ENCODE peak calls at places on chromosomes 5 and 9, in eight cellular contexts. X is fibroblast of villous mesenchyme; D is AG20443; E is head of caudate nucleus; S is T-cell; T is SHP77; R is anterior cingulate cortex; B is CD8-positive, alpha-beta memory T cell. N is an unnamed sample.

GRCh38 chr5:35373196-35373696 is 143.0 kb upstream of the PRLR start:
- DNase-seq in D (no peak), E (no peak), R (no peak), X (no peak), S (no peak), B (no peak), T (no peak), N (no peak)

GRCh38 chr9:16039103-16039987 is 486.5 kb downstream of the CCDC171 start:
- DNase-seq in D (no peak), E (peak), X (peak), S (no peak), B (no peak), T (no peak), R (peak), N (no peak)

GRCh38 chr9:89522261-89522978 is 24.5 kb upstream of the SEMA4D start:
- DNase-seq in B (peak), T (no peak), X (peak), E (no peak), D (no peak), R (no peak), S (peak), N (peak)

GRCh38 chr5:144187699-144188294 is 17.1 kb downstream of the KCTD16 start:
- DNase-seq in E (no peak), B (peak), X (peak), T (peak), S (peak), D (peak), R (no peak), N (peak)

GRCh38 chr5:79146352-79146751 is 34.7 kb downstream of the BHMT start:
- DNase-seq in S (no peak), X (peak), R (no peak), B (no peak), E (no peak), T (no peak), D (peak), N (no peak)

GRCh38 chr5:139882961-139883539 is 87.4 kb downstream of the PSD2 start:
- DNase-seq in B (no peak), T (no peak), R (no peak), D (no peak), S (no peak), X (no peak), E (no peak), N (no peak)

GRCh38 chr9:88280816-88281382 is 107.3 kb upstream of the SPIN1 start:
- DNase-seq in X (peak), T (no peak), E (peak), S (no peak), R (peak), B (no peak), D (no peak), N (no peak)

GRCh38 chr5:72722792-72723402 is 93.6 kb upstream of the TNPO1 start:
- DNase-seq in T (no peak), X (no peak), R (no peak), D (no peak), B (no peak), E (no peak), S (no peak), N (no peak)

GRCh38 chr9:137313956-137314560 is 12.0 kb upstream of the NRARP start:
- DNase-seq in B (peak), E (no peak), S (no peak), T (no peak), D (peak), R (no peak), X (no peak), N (no peak)

N was measured in Peyer's patch.